ENCODE peak calls at places on chromosomes 13 and 19, in nine cellular contexts. E, Y, L, B, A, J, O, X and K are unnamed samples.

GRCh38 chr13:50162001-50162400 is 146.8 kb downstream of the KCNRG start:
- DNase-seq in E (no peak), Y (no peak), L (no peak), B (no peak), A (no peak), J (no peak), O (no peak), X (no peak), K (no peak)

GRCh38 chr13:51601601-51602348 is 17.5 kb downstream of the WDFY2 start:
- DNase-seq in E (no peak), Y (no peak), L (no peak), B (no peak), A (no peak), J (no peak), O (no peak), X (no peak), K (no peak)

GRCh38 chr19:50414850-50415660 is 3.7 kb upstream of the SPIB start:
- DNase-seq in E (peak; percentile 77), Y (no peak), L (peak; percentile 84), B (peak; percentile 64), A (peak; percentile 47), J (no peak), O (peak; percentile 64), X (no peak), K (peak; percentile 89)

GRCh38 chr13:113802090-113802531 is 43.1 kb downstream of the TMEM255B start:
- DNase-seq in E (no peak), Y (no peak), L (no peak), B (no peak), A (no peak), J (peak; percentile 71), O (peak; percentile 54), X (no peak), K (no peak)

GRCh38 chr19:48777720-48778119 is 22.4 kb downstream of the FGF21 start:
- DNase-seq in E (no peak), Y (no peak), L (no peak), B (no peak), A (no peak), J (no peak), O (no peak), X (no peak), K (no peak)

GRCh38 chr13:23378009-23378632 is 55.4 kb downstream of the SACS start:
- DNase-seq in E (peak; percentile 74), Y (no peak), L (peak; percentile 70), B (no peak), A (peak; percentile 16), J (peak; percentile 89), O (peak; percentile 89), X (no peak), K (peak; percentile 73)

GRCh38 chr19:1000591-1001537 is 645 bp downstream of the GRIN3B start:
- DNase-seq in E (no peak), Y (no peak), L (no peak), B (no peak), A (no peak), J (no peak), O (no peak), X (no peak), K (no peak)

GRCh38 chr19:30664358-30665058 is 292.3 kb downstream of the ZNF536 start:
- DNase-seq in E (no peak), Y (no peak), L (no peak), B (no peak), A (no peak), J (no peak), O (peak; percentile 11), X (peak; percentile 44), K (peak; percentile 2)

GRCh38 chr13:110419391-110419791 is 112.3 kb downstream of the COL4A2 start:
- DNase-seq in E (no peak), Y (no peak), L (no peak), B (no peak), A (no peak), J (no peak), O (peak; percentile 86), X (no peak), K (no peak)

GRCh38 chr13:111168116-111168515 is 53.0 kb downstream of the ARHGEF7 start:
- DNase-seq in E (no peak), Y (no peak), L (no peak), B (no peak), A (no peak), J (no peak), O (no peak), X (no peak), K (no peak)

GRCh38 chr19:11570039-11570462 is 7.4 kb downstream of the ACP5 start:
- DNase-seq in E (no peak), Y (no peak), L (no peak), B (no peak), A (no peak), J (no peak), O (no peak), X (no peak), K (peak; percentile 64)

GRCh38 chr19:831407-832369 is 4.1 kb downstream of the AZU1 start:
- DNase-seq in E (no peak), Y (no peak), L (no peak), B (no peak), A (no peak), J (no peak), O (no peak), X (no peak), K (no peak)

GRCh38 chr13:30737511-30738342 is 2.4 kb downstream of the ALOX5AP start:
- DNase-seq in E (no peak), Y (no peak), L (peak; percentile 38), B (no peak), A (no peak), J (no peak), O (no peak), X (no peak), K (peak; percentile 71)

GRCh38 chr19:44702551-44703176 is 3.7 kb downstream of the CEACAM16 start:
- DNase-seq in E (no peak), Y (no peak), L (no peak), B (no peak), A (no peak), J (no peak), O (no peak), X (no peak), K (no peak)

GRCh38 chr19:51887522-51888498 is at the start of gene ZNF577:
- DNase-seq in E (peak; percentile 51), Y (no peak), L (peak; percentile 73), B (peak; percentile 91), A (peak; percentile 25), J (peak; percentile 90), O (peak; percentile 91), X (no peak), K (no peak)

GRCh38 chr13:94705081-94705751 is 7.1 kb downstream of the SOX21 start:
- DNase-seq in E (no peak), Y (no peak), L (no peak), B (no peak), A (no peak), J (no peak), O (no peak), X (no peak), K (no peak)

GRCh38 chr19:4059931-4060620 is 6.6 kb downstream of the ZBTB7A start:
- DNase-seq in E (peak; percentile 43), Y (no peak), L (peak; percentile 80), B (no peak), A (no peak), J (peak; percentile 71), O (no peak), X (no peak), K (peak; percentile 32)

GRCh38 chr13:34435338-34435737 is 506.7 kb upstream of the NBEA start:
- DNase-seq in E (no peak), Y (no peak), L (no peak), B (no peak), A (no peak), J (no peak), O (peak; percentile 56), X (no peak), K (no peak)

GRCh38 chr19:38898788-38899446 is 501 bp downstream of the SIRT2 start:
- DNase-seq in E (peak; percentile 11), Y (no peak), L (no peak), B (no peak), A (no peak), J (no peak), O (peak; percentile 11), X (no peak), K (peak; percentile 27)